ENCODE peak calls at places on chromosomes 6 and 20, in four cellular contexts. One of them, this sample, is unnamed.

GRCh38 chr6:31652925-31653724 is 664 bp upstream of the BAG6 start:
- DNase-seq in tibial nerve: peak; percentile 91
- DNase-seq in OCI-LY7: peak; percentile 97
- DNase-seq in ovary: peak; percentile 89
- DNase-seq in this sample: peak; percentile 94

GRCh38 chr6:11096109-11096508 is 2.5 kb downstream of the SMIM13 start:
- DNase-seq in tibial nerve: no peak
- DNase-seq in OCI-LY7: peak; percentile 55
- DNase-seq in ovary: no peak
- DNase-seq in this sample: no peak

GRCh38 chr6:34771727-34772126 is 14.4 kb downstream of the SNRPC start:
- DNase-seq in tibial nerve: no peak
- DNase-seq in OCI-LY7: no peak
- DNase-seq in ovary: no peak
- DNase-seq in this sample: no peak

GRCh38 chr6:32790306-32790705 is 26.5 kb downstream of the HLA-DOB start:
- DNase-seq in tibial nerve: no peak
- DNase-seq in OCI-LY7: no peak
- DNase-seq in ovary: no peak
- DNase-seq in this sample: no peak

GRCh38 chr20:59955131-59955796 is 3.0 kb upstream of the CDH26 start:
- DNase-seq in tibial nerve: no peak
- DNase-seq in OCI-LY7: peak; percentile 48
- DNase-seq in ovary: no peak
- DNase-seq in this sample: no peak

GRCh38 chr6:127117979-127118504 is 429 bp upstream of the RSPO3 start:
- DNase-seq in tibial nerve: no peak
- DNase-seq in OCI-LY7: no peak
- DNase-seq in ovary: no peak
- DNase-seq in this sample: no peak

GRCh38 chr6:7878401-7878964 is 32.1 kb downstream of the TXNDC5 start:
- DNase-seq in tibial nerve: no peak
- DNase-seq in OCI-LY7: no peak
- DNase-seq in ovary: peak; percentile 10
- DNase-seq in this sample: no peak

GRCh38 chr6:158556113-158556512 is 3.8 kb upstream of the TMEM181 start:
- DNase-seq in tibial nerve: no peak
- DNase-seq in OCI-LY7: no peak
- DNase-seq in ovary: no peak
- DNase-seq in this sample: no peak

GRCh38 chr6:113856011-113856551 is 1.1 kb upstream of the MARCKS start:
- DNase-seq in tibial nerve: peak; percentile 30
- DNase-seq in OCI-LY7: no peak
- DNase-seq in ovary: peak; percentile 9
- DNase-seq in this sample: peak; percentile 22

GRCh38 chr6:85641916-85642773 is 541 bp downstream of the SYNCRIP start:
- DNase-seq in tibial nerve: peak; percentile 61
- DNase-seq in OCI-LY7: peak; percentile 66
- DNase-seq in ovary: peak; percentile 45
- DNase-seq in this sample: peak; percentile 64

GRCh38 chr6:37323568-37323967 is 30.2 kb upstream of the RNF8 start:
- DNase-seq in tibial nerve: no peak
- DNase-seq in OCI-LY7: no peak
- DNase-seq in ovary: no peak
- DNase-seq in this sample: no peak

GRCh38 chr6:22153384-22154158 is 143.3 kb downstream of the PRL start:
- DNase-seq in tibial nerve: no peak
- DNase-seq in OCI-LY7: no peak
- DNase-seq in ovary: no peak
- DNase-seq in this sample: no peak

GRCh38 chr6:75084872-75085381 is 120.9 kb downstream of the COL12A1 start:
- DNase-seq in tibial nerve: no peak
- DNase-seq in OCI-LY7: no peak
- DNase-seq in ovary: peak; percentile 68
- DNase-seq in this sample: peak; percentile 7

GRCh38 chr6:16148498-16148897 is 19.6 kb downstream of the MYLIP start:
- DNase-seq in tibial nerve: no peak
- DNase-seq in OCI-LY7: no peak
- DNase-seq in ovary: no peak
- DNase-seq in this sample: no peak

GRCh38 chr6:150196942-150197745 is 54.3 kb downstream of the PPP1R14C start:
- DNase-seq in tibial nerve: no peak
- DNase-seq in OCI-LY7: no peak
- DNase-seq in ovary: no peak
- DNase-seq in this sample: no peak

GRCh38 chr20:54132612-54133433 is 41.0 kb downstream of the CYP24A1 start:
- DNase-seq in tibial nerve: peak; percentile 62
- DNase-seq in OCI-LY7: no peak
- DNase-seq in ovary: no peak
- DNase-seq in this sample: no peak

GRCh38 chr6:166926748-166927147 is 29.6 kb downstream of the RNASET2 start:
- DNase-seq in tibial nerve: no peak
- DNase-seq in OCI-LY7: no peak
- DNase-seq in ovary: no peak
- DNase-seq in this sample: no peak

GRCh38 chr20:17533396-17533795 is 2.2 kb upstream of the BFSP1 start:
- DNase-seq in tibial nerve: peak; percentile 29
- DNase-seq in OCI-LY7: peak; percentile 39
- DNase-seq in ovary: no peak
- DNase-seq in this sample: no peak

GRCh38 chr6:109790131-109790530 is 99.0 kb downstream of the FIG4 start:
- DNase-seq in tibial nerve: no peak
- DNase-seq in OCI-LY7: no peak
- DNase-seq in ovary: no peak
- DNase-seq in this sample: no peak

GRCh38 chr6:152635949-152636674 is 1.1 kb downstream of the SYNE1 start:
- DNase-seq in tibial nerve: no peak
- DNase-seq in OCI-LY7: peak; percentile 23
- DNase-seq in ovary: peak; percentile 46
- DNase-seq in this sample: peak; percentile 42

GRCh38 chr6:109892451-109893435 is 85.4 kb upstream of the GPR6 start:
- DNase-seq in tibial nerve: no peak
- DNase-seq in OCI-LY7: no peak
- DNase-seq in ovary: no peak
- DNase-seq in this sample: no peak

GRCh38 chr20:34089655-34090324 is 22.3 kb downstream of the EIF2S2 start:
- DNase-seq in tibial nerve: no peak
- DNase-seq in OCI-LY7: no peak
- DNase-seq in ovary: no peak
- DNase-seq in this sample: peak; percentile 58

GRCh38 chr6:38192486-38192885 is 373.0 kb downstream of the ZFAND3 start:
- DNase-seq in tibial nerve: no peak
- DNase-seq in OCI-LY7: no peak
- DNase-seq in ovary: no peak
- DNase-seq in this sample: no peak

GRCh38 chr6:9467746-9468145 is 947.1 kb downstream of the TFAP2A start:
- DNase-seq in tibial nerve: no peak
- DNase-seq in OCI-LY7: no peak
- DNase-seq in ovary: no peak
- DNase-seq in this sample: no peak

GRCh38 chr6:27839303-27840081 is 72.7 kb downstream of the OR2B2 start:
- DNase-seq in tibial nerve: peak; percentile 33
- DNase-seq in OCI-LY7: peak; percentile 66
- DNase-seq in ovary: peak; percentile 30
- DNase-seq in this sample: no peak

GRCh38 chr6:134065706-134066105 is 13.3 kb upstream of the SLC2A12 start:
- DNase-seq in tibial nerve: no peak
- DNase-seq in OCI-LY7: peak; percentile 50
- DNase-seq in ovary: no peak
- DNase-seq in this sample: no peak

GRCh38 chr6:135850882-135851281 is 619 bp upstream of the PDE7B start:
- DNase-seq in tibial nerve: no peak
- DNase-seq in OCI-LY7: no peak
- DNase-seq in ovary: no peak
- DNase-seq in this sample: no peak

GRCh38 chr6:83867527-83868161 is 8.2 kb downstream of the CYB5R4 start:
- DNase-seq in tibial nerve: peak; percentile 34
- DNase-seq in OCI-LY7: peak; percentile 91
- DNase-seq in ovary: no peak
- DNase-seq in this sample: peak; percentile 19

GRCh38 chr6:89589297-89590074 is 49.1 kb downstream of the LYRM2 start:
- DNase-seq in tibial nerve: no peak
- DNase-seq in OCI-LY7: no peak
- DNase-seq in ovary: no peak
- DNase-seq in this sample: no peak

GRCh38 chr6:152981989-152982767 is 663 bp downstream of the FBXO5 start:
- DNase-seq in tibial nerve: no peak
- DNase-seq in OCI-LY7: peak; percentile 44
- DNase-seq in ovary: peak; percentile 18
- DNase-seq in this sample: peak; percentile 33

GRCh38 chr6:24658573-24659511 is 7.9 kb downstream of the TDP2 start:
- DNase-seq in tibial nerve: no peak
- DNase-seq in OCI-LY7: no peak
- DNase-seq in ovary: no peak
- DNase-seq in this sample: no peak

GRCh38 chr20:58349586-58349985 is 39.4 kb upstream of the VAPB start:
- DNase-seq in tibial nerve: no peak
- DNase-seq in OCI-LY7: no peak
- DNase-seq in ovary: no peak
- DNase-seq in this sample: no peak

GRCh38 chr20:58340151-58340550 is 30.6 kb downstream of the RAB22A start:
- DNase-seq in tibial nerve: no peak
- DNase-seq in OCI-LY7: no peak
- DNase-seq in ovary: no peak
- DNase-seq in this sample: no peak

GRCh38 chr20:58342104-58342945 is 32.8 kb downstream of the RAB22A start:
- DNase-seq in tibial nerve: no peak
- DNase-seq in OCI-LY7: no peak
- DNase-seq in ovary: no peak
- DNase-seq in this sample: no peak

GRCh38 chr20:58340853-58341252 is 31.3 kb downstream of the RAB22A start:
- DNase-seq in tibial nerve: no peak
- DNase-seq in OCI-LY7: no peak
- DNase-seq in ovary: no peak
- DNase-seq in this sample: no peak

DNA sequence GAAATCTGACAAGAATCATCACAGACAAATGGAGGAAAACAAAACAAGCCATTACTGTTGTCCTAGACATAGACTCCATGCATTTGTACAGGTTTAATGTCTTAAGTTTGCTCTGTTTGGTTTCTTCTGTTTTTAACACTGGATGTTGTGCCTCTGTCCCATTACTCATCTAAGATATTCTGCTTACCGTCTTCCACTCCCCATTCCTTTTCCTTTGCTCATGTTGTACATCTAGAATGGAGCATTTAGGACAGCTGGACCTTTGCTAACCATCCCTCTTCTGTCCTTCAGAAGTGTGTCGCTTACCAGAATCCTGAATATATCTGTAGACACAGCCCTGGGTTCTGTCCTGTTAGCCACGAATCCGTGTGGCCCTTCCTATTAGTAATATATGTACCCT is 35.2 kb downstream of the RAB22A start:
- DNase-seq in tibial nerve: no peak
- DNase-seq in OCI-LY7: no peak
- DNase-seq in ovary: no peak
- DNase-seq in this sample: no peak
- H3K27ac ChIP-seq in tibial nerve: no peak overlapping the region
- H3K27ac ChIP-seq in OCI-LY7: no peak overlapping the region
- H3K27ac ChIP-seq in ovary: no peak overlapping the region
- H3K27ac ChIP-seq in this sample: no peak overlapping the region

GRCh38 chr6:52207066-52207465 is 20.9 kb downstream of the IL17A start:
- DNase-seq in tibial nerve: no peak
- DNase-seq in OCI-LY7: no peak
- DNase-seq in ovary: no peak
- DNase-seq in this sample: no peak
- TF ChIP-seq CTCF in tibial nerve: no peak
- TF ChIP-seq CTCF in OCI-LY7: peak; percentile 30
- TF ChIP-seq CTCF in ovary: no peak
- TF ChIP-seq CTCF in this sample: no peak

GRCh38 chr6:14673201-14673600 is 555.6 kb downstream of the CD83 start:
- DNase-seq in tibial nerve: no peak
- DNase-seq in OCI-LY7: no peak
- DNase-seq in ovary: no peak
- DNase-seq in this sample: no peak

GRCh38 chr6:14674867-14675648 is 557.5 kb downstream of the CD83 start:
- DNase-seq in tibial nerve: no peak
- DNase-seq in OCI-LY7: no peak
- DNase-seq in ovary: no peak
- DNase-seq in this sample: no peak

GRCh38 chr6:14676084-14676483 is 558.5 kb downstream of the CD83 start:
- DNase-seq in tibial nerve: no peak
- DNase-seq in OCI-LY7: no peak
- DNase-seq in ovary: no peak
- DNase-seq in this sample: no peak

GRCh38 chr6:14671937-14672336 is 554.4 kb downstream of the CD83 start:
- DNase-seq in tibial nerve: no peak
- DNase-seq in OCI-LY7: no peak
- DNase-seq in ovary: no peak
- DNase-seq in this sample: no peak

GRCh38 chr6:14674458-14674857 is 556.9 kb downstream of the CD83 start:
- DNase-seq in tibial nerve: no peak
- DNase-seq in OCI-LY7: peak; percentile 80
- DNase-seq in ovary: no peak
- DNase-seq in this sample: no peak
- H3K27ac ChIP-seq in tibial nerve: no peak overlapping the region
- H3K27ac ChIP-seq in OCI-LY7: peak overlapping the region; percentile 37
- H3K27ac ChIP-seq in ovary: no peak overlapping the region
- H3K27ac ChIP-seq in this sample: no peak overlapping the region

DNA sequence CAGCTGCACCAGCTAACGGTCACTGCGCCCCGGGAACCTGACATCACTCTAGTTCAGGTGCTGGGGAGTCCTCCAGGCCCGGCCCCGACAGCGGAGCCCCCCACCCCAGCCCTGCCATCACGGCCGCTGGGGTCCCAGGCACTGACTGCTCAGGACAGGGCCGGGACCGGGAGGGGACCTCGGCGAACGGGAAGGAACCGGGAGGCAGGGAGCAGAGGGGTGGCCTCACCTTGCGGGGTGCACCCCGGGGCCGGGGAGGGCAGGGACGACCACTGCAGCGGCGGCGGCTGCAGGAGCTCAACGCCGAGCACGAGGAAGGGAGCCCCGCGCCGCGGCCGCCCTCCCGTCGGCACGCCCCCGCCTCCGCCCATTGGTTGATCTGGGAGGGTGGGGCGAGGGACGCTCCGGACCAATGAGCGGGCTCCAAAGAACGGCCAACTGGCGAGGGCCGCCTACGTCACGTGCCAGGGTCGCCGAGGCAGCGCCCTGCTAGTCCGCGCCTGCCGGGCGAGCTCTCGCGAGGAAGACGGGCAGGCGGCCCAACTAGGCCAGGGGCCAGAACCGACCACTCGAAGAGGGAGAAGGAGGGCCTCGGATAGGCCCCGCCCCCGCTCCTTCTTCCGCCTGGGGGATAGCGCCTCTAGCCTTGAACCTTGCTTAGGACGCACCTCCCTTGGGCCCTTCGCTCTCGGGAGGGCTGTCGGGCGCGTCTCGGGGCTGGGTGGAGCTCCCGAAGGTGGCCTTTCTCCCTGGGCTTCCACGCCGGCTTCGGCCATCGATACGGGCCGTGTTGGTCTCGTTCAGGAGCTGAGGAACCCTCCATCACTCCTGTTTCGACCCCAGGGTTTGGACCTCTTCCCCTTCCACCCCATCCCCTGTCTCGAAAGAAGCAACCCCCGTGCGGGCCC is at the start of gene ADISSP:
- DNase-seq in tibial nerve: peak; percentile 96
- DNase-seq in OCI-LY7: peak; percentile 99
- DNase-seq in ovary: peak; percentile 100
- DNase-seq in this sample: peak; percentile 99
- TF ChIP-seq CTCF in tibial nerve: peak; percentile 21
- TF ChIP-seq CTCF in OCI-LY7: no peak
- TF ChIP-seq CTCF in ovary: no peak
- TF ChIP-seq CTCF in this sample: peak; percentile 14

GRCh38 chr20:8427419-8428065 is 295.5 kb downstream of the PLCB1 start:
- DNase-seq in tibial nerve: no peak
- DNase-seq in OCI-LY7: no peak
- DNase-seq in ovary: no peak
- DNase-seq in this sample: no peak
- H3K27ac ChIP-seq in tibial nerve: no peak overlapping the region
- H3K27ac ChIP-seq in OCI-LY7: peak overlapping the region; percentile 83
- H3K27ac ChIP-seq in ovary: no peak overlapping the region
- H3K27ac ChIP-seq in this sample: peak overlapping the region; percentile 79